ENCODE peak calls at places on chromosomes 12 and 14, in ten cellular contexts. One of them, this sample, is unnamed.
A peak's percentile ranks its signal among the peaks of the same experiment; 100 is the strongest.

GRCh38 chr12:6341439-6342139 is at the start of gene TNFRSF1A:
- DNase-seq in CD4-positive, alpha-beta T cell: peak; percentile 37
- DNase-seq in NAMALWA: peak; percentile 51
- DNase-seq in coronary artery: peak; percentile 84
- DNase-seq in left colon: peak; percentile 86
- DNase-seq in AG10803: peak; percentile 83
- DNase-seq in NCI-H2227 treated with DMSO at 0.1 percent for 48 hours: peak; percentile 23
- DNase-seq in stimulated activated naive CD4-positive, alpha-beta T cell: no peak
- DNase-seq in heart left ventricle: peak; percentile 87
- DNase-seq in keratinocyte: no peak
- DNase-seq in this sample: peak; percentile 93

GRCh38 chr12:108630481-108631207 is 3.0 kb downstream of the SELPLG start:
- DNase-seq in CD4-positive, alpha-beta T cell: no peak
- DNase-seq in NAMALWA: peak; percentile 60
- DNase-seq in coronary artery: no peak
- DNase-seq in left colon: no peak
- DNase-seq in AG10803: peak; percentile 77
- DNase-seq in NCI-H2227 treated with DMSO at 0.1 percent for 48 hours: no peak
- DNase-seq in stimulated activated naive CD4-positive, alpha-beta T cell: no peak
- DNase-seq in heart left ventricle: no peak
- DNase-seq in keratinocyte: peak; percentile 79
- DNase-seq in this sample: peak; percentile 66

GRCh38 chr14:96215845-96216244 is 11.2 kb downstream of the BDKRB2 start:
- DNase-seq in CD4-positive, alpha-beta T cell: no peak
- DNase-seq in NAMALWA: no peak
- DNase-seq in coronary artery: no peak
- DNase-seq in left colon: no peak
- DNase-seq in AG10803: no peak
- DNase-seq in NCI-H2227 treated with DMSO at 0.1 percent for 48 hours: no peak
- DNase-seq in stimulated activated naive CD4-positive, alpha-beta T cell: no peak
- DNase-seq in heart left ventricle: no peak
- DNase-seq in keratinocyte: peak; percentile 81
- DNase-seq in this sample: no peak

GRCh38 chr12:69392146-69392928 is 32.8 kb downstream of the YEATS4 start:
- DNase-seq in CD4-positive, alpha-beta T cell: no peak
- DNase-seq in NAMALWA: no peak
- DNase-seq in coronary artery: no peak
- DNase-seq in left colon: no peak
- DNase-seq in AG10803: no peak
- DNase-seq in NCI-H2227 treated with DMSO at 0.1 percent for 48 hours: no peak
- DNase-seq in stimulated activated naive CD4-positive, alpha-beta T cell: no peak
- DNase-seq in heart left ventricle: no peak
- DNase-seq in keratinocyte: no peak
- DNase-seq in this sample: no peak

GRCh38 chr14:105917933-105918436 is 391.6 kb downstream of the TMEM121 start:
- DNase-seq in CD4-positive, alpha-beta T cell: no peak
- DNase-seq in NAMALWA: no peak
- DNase-seq in coronary artery: no peak
- DNase-seq in left colon: peak; percentile 12
- DNase-seq in AG10803: no peak
- DNase-seq in NCI-H2227 treated with DMSO at 0.1 percent for 48 hours: no peak
- DNase-seq in stimulated activated naive CD4-positive, alpha-beta T cell: no peak
- DNase-seq in heart left ventricle: peak; percentile 13
- DNase-seq in keratinocyte: no peak
- DNase-seq in this sample: peak; percentile 47

GRCh38 chr12:22271036-22271435 is 63.5 kb downstream of the ST8SIA1 start:
- DNase-seq in CD4-positive, alpha-beta T cell: no peak
- DNase-seq in NAMALWA: no peak
- DNase-seq in coronary artery: no peak
- DNase-seq in left colon: no peak
- DNase-seq in AG10803: peak; percentile 95
- DNase-seq in NCI-H2227 treated with DMSO at 0.1 percent for 48 hours: no peak
- DNase-seq in stimulated activated naive CD4-positive, alpha-beta T cell: no peak
- DNase-seq in heart left ventricle: no peak
- DNase-seq in keratinocyte: peak; percentile 59
- DNase-seq in this sample: no peak

GRCh38 chr12:18522806-18523205 is 215.0 kb downstream of the PLCZ1 start:
- DNase-seq in CD4-positive, alpha-beta T cell: no peak
- DNase-seq in NAMALWA: no peak
- DNase-seq in coronary artery: no peak
- DNase-seq in left colon: no peak
- DNase-seq in AG10803: no peak
- DNase-seq in NCI-H2227 treated with DMSO at 0.1 percent for 48 hours: no peak
- DNase-seq in stimulated activated naive CD4-positive, alpha-beta T cell: no peak
- DNase-seq in heart left ventricle: no peak
- DNase-seq in keratinocyte: no peak
- DNase-seq in this sample: no peak

GRCh38 chr14:36747411-36748184 is 85.9 kb downstream of the PAX9 start:
- DNase-seq in CD4-positive, alpha-beta T cell: no peak
- DNase-seq in NAMALWA: peak; percentile 11
- DNase-seq in coronary artery: no peak
- DNase-seq in left colon: no peak
- DNase-seq in AG10803: peak; percentile 8
- DNase-seq in NCI-H2227 treated with DMSO at 0.1 percent for 48 hours: no peak
- DNase-seq in stimulated activated naive CD4-positive, alpha-beta T cell: no peak
- DNase-seq in heart left ventricle: no peak
- DNase-seq in keratinocyte: no peak
- DNase-seq in this sample: no peak

GRCh38 chr12:103495783-103496456 is at the start of gene C12orf42:
- DNase-seq in CD4-positive, alpha-beta T cell: no peak
- DNase-seq in NAMALWA: no peak
- DNase-seq in coronary artery: no peak
- DNase-seq in left colon: no peak
- DNase-seq in AG10803: peak; percentile 9
- DNase-seq in NCI-H2227 treated with DMSO at 0.1 percent for 48 hours: peak; percentile 67
- DNase-seq in stimulated activated naive CD4-positive, alpha-beta T cell: peak; percentile 42
- DNase-seq in heart left ventricle: no peak
- DNase-seq in keratinocyte: no peak
- DNase-seq in this sample: no peak

GRCh38 chr14:42192659-42193425 is 586.2 kb downstream of the LRFN5 start:
- DNase-seq in CD4-positive, alpha-beta T cell: no peak
- DNase-seq in NAMALWA: no peak
- DNase-seq in coronary artery: no peak
- DNase-seq in left colon: no peak
- DNase-seq in AG10803: peak; percentile 98
- DNase-seq in NCI-H2227 treated with DMSO at 0.1 percent for 48 hours: no peak
- DNase-seq in stimulated activated naive CD4-positive, alpha-beta T cell: no peak
- DNase-seq in heart left ventricle: no peak
- DNase-seq in keratinocyte: no peak
- DNase-seq in this sample: no peak

GRCh38 chr12:109258201-109258600 is 50.9 kb downstream of the FOXN4 start:
- DNase-seq in CD4-positive, alpha-beta T cell: no peak
- DNase-seq in NAMALWA: no peak
- DNase-seq in coronary artery: no peak
- DNase-seq in left colon: no peak
- DNase-seq in AG10803: no peak
- DNase-seq in NCI-H2227 treated with DMSO at 0.1 percent for 48 hours: no peak
- DNase-seq in stimulated activated naive CD4-positive, alpha-beta T cell: no peak
- DNase-seq in heart left ventricle: no peak
- DNase-seq in keratinocyte: no peak
- DNase-seq in this sample: peak; percentile 54

GRCh38 chr12:65300679-65301349 is 22.3 kb downstream of the MSRB3 start:
- DNase-seq in CD4-positive, alpha-beta T cell: no peak
- DNase-seq in NAMALWA: peak; percentile 55
- DNase-seq in coronary artery: no peak
- DNase-seq in left colon: no peak
- DNase-seq in AG10803: peak; percentile 13
- DNase-seq in NCI-H2227 treated with DMSO at 0.1 percent for 48 hours: no peak
- DNase-seq in stimulated activated naive CD4-positive, alpha-beta T cell: no peak
- DNase-seq in heart left ventricle: no peak
- DNase-seq in keratinocyte: no peak
- DNase-seq in this sample: no peak

GRCh38 chr14:79011091-79011919 is 841.1 kb downstream of the NRXN3 start:
- DNase-seq in CD4-positive, alpha-beta T cell: no peak
- DNase-seq in NAMALWA: peak; percentile 51
- DNase-seq in coronary artery: no peak
- DNase-seq in left colon: no peak
- DNase-seq in AG10803: peak; percentile 36
- DNase-seq in NCI-H2227 treated with DMSO at 0.1 percent for 48 hours: peak; percentile 45
- DNase-seq in stimulated activated naive CD4-positive, alpha-beta T cell: no peak
- DNase-seq in heart left ventricle: no peak
- DNase-seq in keratinocyte: peak; percentile 83
- DNase-seq in this sample: no peak

GRCh38 chr14:89701079-89702043 is 253.2 kb downstream of the EFCAB11 start:
- DNase-seq in CD4-positive, alpha-beta T cell: peak; percentile 78
- DNase-seq in NAMALWA: peak; percentile 11
- DNase-seq in coronary artery: peak; percentile 88
- DNase-seq in left colon: peak; percentile 91
- DNase-seq in AG10803: peak; percentile 70
- DNase-seq in NCI-H2227 treated with DMSO at 0.1 percent for 48 hours: peak; percentile 73
- DNase-seq in stimulated activated naive CD4-positive, alpha-beta T cell: peak; percentile 79
- DNase-seq in heart left ventricle: peak; percentile 94
- DNase-seq in keratinocyte: no peak
- DNase-seq in this sample: peak; percentile 97

GRCh38 chr14:20440465-20440864 is 4.5 kb upstream of the KLHL33 start:
- DNase-seq in CD4-positive, alpha-beta T cell: no peak
- DNase-seq in NAMALWA: no peak
- DNase-seq in coronary artery: peak; percentile 22
- DNase-seq in left colon: no peak
- DNase-seq in AG10803: no peak
- DNase-seq in NCI-H2227 treated with DMSO at 0.1 percent for 48 hours: no peak
- DNase-seq in stimulated activated naive CD4-positive, alpha-beta T cell: no peak
- DNase-seq in heart left ventricle: no peak
- DNase-seq in keratinocyte: no peak
- DNase-seq in this sample: no peak

GRCh38 chr12:96981053-96981452 is 74.0 kb downstream of the NEDD1 start:
- DNase-seq in CD4-positive, alpha-beta T cell: no peak
- DNase-seq in NAMALWA: no peak
- DNase-seq in coronary artery: no peak
- DNase-seq in left colon: no peak
- DNase-seq in AG10803: peak; percentile 81
- DNase-seq in NCI-H2227 treated with DMSO at 0.1 percent for 48 hours: no peak
- DNase-seq in stimulated activated naive CD4-positive, alpha-beta T cell: no peak
- DNase-seq in heart left ventricle: no peak
- DNase-seq in keratinocyte: no peak
- DNase-seq in this sample: no peak

GRCh38 chr12:122835693-122836026 is 403 bp downstream of the HIP1R start:
- DNase-seq in CD4-positive, alpha-beta T cell: no peak
- DNase-seq in NAMALWA: peak; percentile 44
- DNase-seq in coronary artery: no peak
- DNase-seq in left colon: no peak
- DNase-seq in AG10803: no peak
- DNase-seq in NCI-H2227 treated with DMSO at 0.1 percent for 48 hours: no peak
- DNase-seq in stimulated activated naive CD4-positive, alpha-beta T cell: no peak
- DNase-seq in heart left ventricle: no peak
- DNase-seq in keratinocyte: no peak
- DNase-seq in this sample: peak; percentile 72

GRCh38 chr14:92866181-92866752 is 56.7 kb upstream of the CHGA start:
- DNase-seq in CD4-positive, alpha-beta T cell: no peak
- DNase-seq in NAMALWA: no peak
- DNase-seq in coronary artery: no peak
- DNase-seq in left colon: no peak
- DNase-seq in AG10803: no peak
- DNase-seq in NCI-H2227 treated with DMSO at 0.1 percent for 48 hours: no peak
- DNase-seq in stimulated activated naive CD4-positive, alpha-beta T cell: no peak
- DNase-seq in heart left ventricle: no peak
- DNase-seq in keratinocyte: no peak
- DNase-seq in this sample: no peak

GRCh38 chr12:11922361-11922760 is 148.4 kb upstream of the BCL2L14 start:
- DNase-seq in CD4-positive, alpha-beta T cell: no peak
- DNase-seq in NAMALWA: no peak
- DNase-seq in coronary artery: no peak
- DNase-seq in left colon: no peak
- DNase-seq in AG10803: no peak
- DNase-seq in NCI-H2227 treated with DMSO at 0.1 percent for 48 hours: no peak
- DNase-seq in stimulated activated naive CD4-positive, alpha-beta T cell: no peak
- DNase-seq in heart left ventricle: no peak
- DNase-seq in keratinocyte: no peak
- DNase-seq in this sample: no peak

GRCh38 chr12:97277030-97277429 is 185.6 kb upstream of the RMST start:
- DNase-seq in CD4-positive, alpha-beta T cell: no peak
- DNase-seq in NAMALWA: no peak
- DNase-seq in coronary artery: no peak
- DNase-seq in left colon: no peak
- DNase-seq in AG10803: no peak
- DNase-seq in NCI-H2227 treated with DMSO at 0.1 percent for 48 hours: no peak
- DNase-seq in stimulated activated naive CD4-positive, alpha-beta T cell: no peak
- DNase-seq in heart left ventricle: no peak
- DNase-seq in keratinocyte: no peak
- DNase-seq in this sample: no peak

GRCh38 chr14:75226755-75227544 is 50.5 kb upstream of the TMED10 start:
- DNase-seq in CD4-positive, alpha-beta T cell: no peak
- DNase-seq in NAMALWA: no peak
- DNase-seq in coronary artery: no peak
- DNase-seq in left colon: peak; percentile 53
- DNase-seq in AG10803: no peak
- DNase-seq in NCI-H2227 treated with DMSO at 0.1 percent for 48 hours: no peak
- DNase-seq in stimulated activated naive CD4-positive, alpha-beta T cell: no peak
- DNase-seq in heart left ventricle: no peak
- DNase-seq in keratinocyte: no peak
- DNase-seq in this sample: peak; percentile 15